ENCODE peak calls at places on chromosome 3, in eight cellular contexts. One of them, this sample, is unnamed.

GRCh38 chr3:44464509-44464908 is 13.0 kb downstream of the ZNF445 start:
- DNase-seq in sigmoid colon: no peak
- DNase-seq in NCI-H460: no peak
- DNase-seq in NCI-H2029: no peak
- DNase-seq in cardiac septum: no peak
- DNase-seq in amygdala: no peak
- DNase-seq in NCI-H774: no peak
- DNase-seq in left ventricle myocardium inferior: no peak
- DNase-seq in this sample: no peak

GRCh38 chr3:66198437-66199088 is 22.2 kb upstream of the SLC25A26 start:
- DNase-seq in sigmoid colon: no peak
- DNase-seq in NCI-H460: no peak
- DNase-seq in NCI-H2029: no peak
- DNase-seq in cardiac septum: no peak
- DNase-seq in amygdala: no peak
- DNase-seq in NCI-H774: no peak
- DNase-seq in left ventricle myocardium inferior: no peak
- DNase-seq in this sample: no peak

GRCh38 chr3:46222435-46223161 is 14.5 kb upstream of the CCR1 start:
- DNase-seq in sigmoid colon: no peak
- DNase-seq in NCI-H460: no peak
- DNase-seq in NCI-H2029: no peak
- DNase-seq in cardiac septum: no peak
- DNase-seq in amygdala: no peak
- DNase-seq in NCI-H774: no peak
- DNase-seq in left ventricle myocardium inferior: no peak
- DNase-seq in this sample: no peak

GRCh38 chr3:41265011-41265545 is 65.8 kb downstream of the CTNNB1 start:
- DNase-seq in sigmoid colon: no peak
- DNase-seq in NCI-H460: peak
- DNase-seq in NCI-H2029: no peak
- DNase-seq in cardiac septum: no peak
- DNase-seq in amygdala: no peak
- DNase-seq in NCI-H774: no peak
- DNase-seq in left ventricle myocardium inferior: no peak
- DNase-seq in this sample: no peak

GRCh38 chr3:17412950-17413530 is 329.4 kb downstream of the TBC1D5 start:
- DNase-seq in sigmoid colon: no peak
- DNase-seq in NCI-H460: peak
- DNase-seq in NCI-H2029: peak
- DNase-seq in cardiac septum: no peak
- DNase-seq in amygdala: no peak
- DNase-seq in NCI-H774: peak
- DNase-seq in left ventricle myocardium inferior: no peak
- DNase-seq in this sample: peak

GRCh38 chr3:30631237-30631961 is 25.0 kb downstream of the TGFBR2 start:
- DNase-seq in sigmoid colon: no peak
- DNase-seq in NCI-H460: peak
- DNase-seq in NCI-H2029: no peak
- DNase-seq in cardiac septum: no peak
- DNase-seq in amygdala: no peak
- DNase-seq in NCI-H774: no peak
- DNase-seq in left ventricle myocardium inferior: no peak
- DNase-seq in this sample: no peak

GRCh38 chr3:170809975-170810357 is 60.0 kb downstream of the RPL22L1 start:
- DNase-seq in sigmoid colon: no peak
- DNase-seq in NCI-H460: no peak
- DNase-seq in NCI-H2029: no peak
- DNase-seq in cardiac septum: no peak
- DNase-seq in amygdala: no peak
- DNase-seq in NCI-H774: no peak
- DNase-seq in left ventricle myocardium inferior: no peak
- DNase-seq in this sample: no peak

GRCh38 chr3:181316481-181316880 is 326.9 kb upstream of the DNAJC19 start:
- DNase-seq in sigmoid colon: no peak
- DNase-seq in NCI-H460: peak
- DNase-seq in NCI-H2029: no peak
- DNase-seq in cardiac septum: no peak
- DNase-seq in amygdala: no peak
- DNase-seq in NCI-H774: no peak
- DNase-seq in left ventricle myocardium inferior: no peak
- DNase-seq in this sample: no peak

GRCh38 chr3:159796226-159796625 is 192.4 kb upstream of the IL12A start:
- DNase-seq in sigmoid colon: peak
- DNase-seq in NCI-H460: no peak
- DNase-seq in NCI-H2029: no peak
- DNase-seq in cardiac septum: no peak
- DNase-seq in amygdala: no peak
- DNase-seq in NCI-H774: no peak
- DNase-seq in left ventricle myocardium inferior: no peak
- DNase-seq in this sample: no peak

GRCh38 chr3:51385621-51386091 is 565 bp downstream of the MANF start:
- DNase-seq in sigmoid colon: no peak
- DNase-seq in NCI-H460: no peak
- DNase-seq in NCI-H2029: no peak
- DNase-seq in cardiac septum: peak
- DNase-seq in amygdala: no peak
- DNase-seq in NCI-H774: no peak
- DNase-seq in left ventricle myocardium inferior: no peak
- DNase-seq in this sample: no peak

GRCh38 chr3:6733699-6734394 is 127.1 kb upstream of the GRM7 start:
- DNase-seq in sigmoid colon: no peak
- DNase-seq in NCI-H460: no peak
- DNase-seq in NCI-H2029: no peak
- DNase-seq in cardiac septum: no peak
- DNase-seq in amygdala: no peak
- DNase-seq in NCI-H774: no peak
- DNase-seq in left ventricle myocardium inferior: no peak
- DNase-seq in this sample: no peak

GRCh38 chr3:185069023-185069422 is 83.8 kb downstream of the C3orf70 start:
- DNase-seq in sigmoid colon: no peak
- DNase-seq in NCI-H460: no peak
- DNase-seq in NCI-H2029: no peak
- DNase-seq in cardiac septum: no peak
- DNase-seq in amygdala: no peak
- DNase-seq in NCI-H774: no peak
- DNase-seq in left ventricle myocardium inferior: no peak
- DNase-seq in this sample: no peak

This sample was measured in frontal cortex.